ENCODE peak calls at places on chromosomes 11 and 22, in nine cellular contexts. B is fibroblast of villous mesenchyme, K is fibroblast of lung, Q is astrocyte, M is lung, W is GM12865, H is HepG2, F is WERI-Rb-1, A is fibroblast of pulmonary artery. U is an unnamed sample.

GRCh38 chr22:41285441-41285819 is 557 bp downstream of the RANGAP1 start:
- DNase-seq in K (peak), W (peak), Q (peak), M (peak), B (peak), H (peak), F (peak), A (peak), U (peak)

GRCh38 chr11:111229604-111230003 is 15.9 kb upstream of the POU2AF2 start:
- DNase-seq in A (no peak), W (no peak), K (no peak), H (no peak), F (no peak), Q (no peak), M (no peak), B (no peak), U (no peak)

GRCh38 chr11:80632691-80633090 is 1191.9 kb upstream of the TENM4 start:
- DNase-seq in H (no peak), K (no peak), B (no peak), A (no peak), M (no peak), F (no peak), Q (no peak), W (no peak), U (no peak)

GRCh38 chr22:43537019-43537585 is 125.3 kb downstream of the MPPED1 start:
- DNase-seq in Q (no peak), M (no peak), F (peak), H (peak), B (no peak), A (no peak), W (no peak), K (no peak), U (no peak)

GRCh38 chr11:117911694-117912093 is 17.5 kb downstream of the TMPRSS13 start:
- DNase-seq in B (no peak), W (no peak), Q (no peak), H (no peak), A (no peak), M (no peak), K (no peak), F (no peak), U (no peak)

GRCh38 chr11:27248430-27249207 is 114.4 kb downstream of the CCDC34 start:
- DNase-seq in H (peak), M (no peak), F (no peak), A (no peak), B (no peak), K (no peak), Q (peak), W (no peak), U (no peak)

GRCh38 chr22:36279219-36279666 is 26.3 kb downstream of the APOL1 start:
- DNase-seq in Q (no peak), F (no peak), M (no peak), W (no peak), B (peak), H (peak), K (peak), A (no peak), U (no peak)

GRCh38 chr22:39208013-39208680 is 36.6 kb downstream of the PDGFB start:
- DNase-seq in A (no peak), M (no peak), F (no peak), H (no peak), W (no peak), K (no peak), Q (no peak), B (no peak), U (no peak)

GRCh38 chr22:28855355-28856094 is 27.8 kb upstream of the ZNRF3 start:
- DNase-seq in A (peak), K (peak), M (peak), Q (peak), H (peak), F (peak), W (peak), B (peak), U (peak)

GRCh38 chr22:21816787-21817496 is 50.5 kb downstream of the MAPK1 start:
- DNase-seq in M (no peak), H (no peak), W (peak), Q (peak), F (no peak), A (peak), K (peak), B (peak), U (peak)

GRCh38 chr22:43329061-43329460 is 14.1 kb downstream of the SCUBE1 start:
- DNase-seq in W (no peak), Q (no peak), F (no peak), B (no peak), H (no peak), M (no peak), A (no peak), K (no peak), U (no peak)

GRCh38 chr11:106072804-106073203 is 4.3 kb downstream of the KBTBD3 start:
- DNase-seq in W (no peak), F (no peak), H (no peak), K (no peak), B (no peak), M (no peak), Q (no peak), A (no peak), U (no peak)

GRCh38 chr11:46661836-46662235 is 38.6 kb downstream of the ARHGAP1 start:
- DNase-seq in W (no peak), M (no peak), B (no peak), A (no peak), Q (no peak), H (no peak), K (no peak), F (no peak), U (no peak)

GRCh38 chr22:27420817-27421361 is 380.7 kb downstream of the MN1 start:
- DNase-seq in W (no peak), F (no peak), M (peak), Q (peak), H (no peak), K (peak), A (peak), B (peak), U (peak)

GRCh38 chr22:27990451-27990840 is 71.4 kb upstream of the PITPNB start:
- DNase-seq in M (no peak), B (no peak), W (no peak), K (no peak), A (no peak), H (no peak), F (no peak), Q (no peak), U (no peak)

GRCh38 chr11:93849751-93850584 is 450 bp downstream of the VSTM5 start:
- DNase-seq in W (no peak), F (peak), Q (peak), K (peak), A (peak), M (no peak), B (peak), H (no peak), U (peak)

GRCh38 chr11:75277991-75278790 is 37.6 kb downstream of the TPBGL start:
- DNase-seq in K (no peak), W (no peak), A (no peak), M (no peak), F (no peak), B (no peak), Q (no peak), H (no peak), U (no peak)

GRCh38 chr11:67357831-67358555 is 4.6 kb upstream of the POLD4 start:
- DNase-seq in H (no peak), B (peak), A (peak), M (no peak), K (no peak), F (no peak), W (no peak), Q (peak), U (peak)

GRCh38 chr11:113272927-113273615 is 41.3 kb upstream of the TTC12 start:
- DNase-seq in W (no peak), B (no peak), Q (no peak), M (no peak), A (no peak), K (no peak), F (no peak), H (no peak), U (no peak)

GRCh38 chr11:71248656-71249055 is 3.7 kb downstream of the SHANK2 start:
- DNase-seq in A (no peak), B (no peak), F (no peak), H (no peak), Q (no peak), M (no peak), W (no peak), K (no peak), U (no peak)

GRCh38 chr11:7098235-7098832 is 9.5 kb downstream of the RBMXL2 start:
- DNase-seq in M (no peak), F (no peak), A (peak), B (peak), K (peak), Q (peak), H (peak), W (peak), U (peak)

GRCh38 chr11:111402411-111402810 is 23.3 kb upstream of the POU2AF1 start:
- DNase-seq in Q (no peak), M (no peak), A (no peak), B (no peak), H (no peak), W (no peak), K (no peak), F (no peak), U (no peak)

GRCh38 chr22:29344137-29344536 is 28.6 kb upstream of the RASL10A start:
- DNase-seq in W (no peak), K (peak), Q (peak), F (no peak), M (peak), B (peak), H (peak), A (peak), U (peak)

GRCh38 chr11:2825261-2825885 is 60.2 kb downstream of the CDKN1C start:
- DNase-seq in W (no peak), B (peak), M (peak), H (peak), A (peak), Q (peak), K (peak), F (no peak), U (peak)

GRCh38 chr22:23149743-23150238 is 4.5 kb downstream of the RAB36 start:
- DNase-seq in M (no peak), Q (no peak), B (no peak), K (no peak), H (no peak), A (no peak), F (peak), W (no peak), U (no peak)

GRCh38 chr11:21911046-21911445 is 281.8 kb upstream of the ANO5 start:
- DNase-seq in W (no peak), K (no peak), A (no peak), B (no peak), M (no peak), Q (no peak), F (no peak), H (no peak), U (no peak)

GRCh38 chr11:90747057-90747456 is 524.2 kb upstream of the CHORDC1 start:
- DNase-seq in M (no peak), W (no peak), Q (no peak), F (no peak), A (peak), H (no peak), K (peak), B (peak), U (no peak)

GRCh38 chr22:48414662-48415061 is 1413.0 kb downstream of the BRD1 start:
- DNase-seq in W (no peak), M (no peak), K (no peak), F (no peak), B (no peak), Q (no peak), H (no peak), A (no peak), U (no peak)

GRCh38 chr11:71499546-71499945 is 27.5 kb upstream of the KRTAP5-7 start:
- DNase-seq in W (no peak), M (no peak), B (no peak), K (no peak), Q (no peak), H (no peak), F (no peak), A (no peak), U (no peak)

GRCh38 chr11:33869511-33870422 is 22.1 kb downstream of the LMO2 start:
- DNase-seq in Q (peak), B (peak), M (peak), K (peak), F (peak), H (no peak), A (peak), W (peak), U (peak)

GRCh38 chr22:42443240-42444059 is 11.2 kb upstream of the NFAM1 start:
- DNase-seq in M (no peak), B (no peak), A (peak), W (no peak), H (no peak), F (no peak), Q (no peak), K (no peak), U (no peak)

GRCh38 chr11:61736310-61736709 is 16.1 kb upstream of the MYRF start:
- DNase-seq in K (no peak), W (no peak), A (no peak), H (no peak), F (no peak), Q (no peak), M (no peak), B (no peak), U (no peak)

GRCh38 chr11:133951484-133952198 is 5.1 kb downstream of the IGSF9B start:
- DNase-seq in F (peak), A (no peak), H (no peak), Q (peak), W (no peak), B (peak), M (no peak), K (no peak), U (peak)

GRCh38 chr22:19990609-19991394 is 25.8 kb downstream of the ARVCF start:
- DNase-seq in F (no peak), Q (no peak), W (no peak), M (no peak), K (no peak), H (no peak), A (no peak), B (no peak), U (no peak)

GRCh38 chr11:20360650-20361049 is 2.9 kb upstream of the HTATIP2 start:
- DNase-seq in F (no peak), A (peak), Q (no peak), B (peak), K (peak), H (peak), W (peak), M (peak), U (peak)

GRCh38 chr22:32327066-32327465 is 30.6 kb upstream of the RFPL3 start:
- DNase-seq in M (no peak), W (no peak), F (no peak), B (no peak), K (no peak), H (no peak), A (peak), Q (no peak), U (no peak)

GRCh38 chr11:35167451-35167954 is 28.5 kb downstream of the CD44 start:
- DNase-seq in M (no peak), A (peak), H (no peak), K (peak), B (peak), W (no peak), Q (peak), F (no peak), U (peak)

GRCh38 chr11:68343761-68344256 is 31.4 kb downstream of the LRP5 start:
- DNase-seq in F (no peak), W (no peak), M (no peak), A (no peak), Q (no peak), K (no peak), H (peak), B (no peak), U (no peak)

GRCh38 chr11:133984828-133985227 is 28.1 kb upstream of the IGSF9B start:
- DNase-seq in F (no peak), Q (no peak), B (no peak), M (no peak), A (no peak), W (peak), K (no peak), H (no peak), U (no peak)

GRCh38 chr11:20609727-20610707 is 10.6 kb downstream of the SLC6A5 start:
- DNase-seq in H (peak), F (peak), M (peak), W (peak), Q (peak), A (peak), K (peak), B (peak), U (peak)

GRCh38 chr22:49827307-49827852 is 293 bp downstream of the BRD1 start:
- DNase-seq in M (no peak), H (no peak), K (no peak), F (no peak), W (no peak), Q (no peak), B (peak), A (no peak), U (no peak)
- H3K4me3 ChIP-seq in M (peak), H (peak), K (no peak), F (peak), W (peak), Q (peak), B (peak), A (peak), U (peak)

GRCh38 chr22:17266261-17266971 is 47.2 kb upstream of the ADA2 start:
- DNase-seq in K (no peak), A (no peak), W (no peak), M (no peak), H (no peak), F (peak), Q (no peak), B (no peak), U (no peak)

GRCh38 chr22:17269224-17269606 is 50.0 kb upstream of the ADA2 start:
- DNase-seq in K (no peak), M (no peak), H (no peak), F (no peak), B (no peak), W (no peak), A (no peak), Q (no peak), U (no peak)

GRCh38 chr22:17267661-17268330 is 48.6 kb upstream of the ADA2 start:
- DNase-seq in A (no peak), F (no peak), H (no peak), M (no peak), W (no peak), B (no peak), K (no peak), Q (no peak), U (no peak)

GRCh38 chr22:17269607-17270261 is 50.5 kb upstream of the ADA2 start:
- DNase-seq in Q (no peak), W (no peak), K (no peak), M (no peak), F (no peak), B (no peak), H (no peak), A (no peak), U (no peak)

DNA sequence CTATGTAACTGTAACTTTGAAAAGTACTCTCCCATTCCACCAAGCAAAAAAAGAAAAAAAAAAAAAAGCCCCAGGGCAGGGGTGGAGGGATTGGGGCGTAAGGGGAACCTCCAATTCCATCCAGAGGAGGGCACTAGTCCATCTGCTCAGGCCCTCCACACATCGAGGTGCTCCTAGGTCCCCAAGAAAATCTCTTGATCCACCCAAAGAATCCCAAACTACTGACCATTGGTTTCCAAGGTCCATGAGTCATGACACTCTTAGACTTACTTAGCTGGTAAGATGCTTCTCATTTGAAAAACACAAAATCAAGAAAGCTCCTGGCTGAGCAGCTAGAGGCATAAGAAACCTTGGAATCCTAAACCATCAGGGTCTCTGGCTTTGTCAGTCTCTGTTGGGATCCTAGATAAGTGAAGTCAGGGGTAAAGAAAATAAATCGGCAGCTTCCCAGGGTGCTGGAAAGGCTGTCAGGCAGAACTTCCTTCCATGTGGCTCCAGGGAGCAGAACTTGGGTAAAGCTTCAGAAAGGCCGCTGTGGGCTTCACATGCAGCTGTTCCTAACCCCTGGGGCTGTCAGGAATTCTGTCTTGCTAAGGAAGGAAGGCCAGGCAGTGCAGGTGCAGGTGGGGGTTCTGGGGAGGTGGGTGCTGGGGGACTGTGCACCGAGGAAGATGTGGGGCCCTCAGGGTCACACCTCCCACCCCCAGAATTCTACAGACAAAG is 49.4 kb upstream of the ADA2 start:
- DNase-seq in F (no peak), K (no peak), A (no peak), W (peak), Q (no peak), M (no peak), B (no peak), H (no peak), U (no peak)
- TF ChIP-seq CTCF in F (peak), K (no peak), A (no peak), W (peak), Q (no peak), M (no peak), B (no peak), H (no peak), U (no peak)

GRCh38 chr11:8671242-8671641 is 11.2 kb downstream of the TRIM66 start:
- DNase-seq in B (peak), Q (peak), H (no peak), K (peak), A (peak), M (no peak), W (no peak), F (no peak), U (peak)
- H3K4me3 ChIP-seq in B (no peak), Q (peak), H (no peak), K (no peak), A (no peak), M (no peak), W (no peak), F (no peak), U (peak)

GRCh38 chr11:18775492-18776292 is 15.9 kb downstream of the PTPN5 start:
- DNase-seq in K (peak), Q (peak), M (peak), B (peak), F (peak), W (peak), H (peak), A (peak), U (peak)
- TF ChIP-seq CTCF in K (peak), Q (peak), M (peak), B (peak), F (peak), W (peak), H (peak), A (peak), U (peak)

GRCh38 chr22:37546436-37547248 is 13.6 kb upstream of the CDC42EP1 start:
- DNase-seq in F (no peak), K (peak), H (peak), A (peak), Q (no peak), B (peak), M (no peak), W (no peak), U (peak)

GRCh38 chr22:37544955-37545702 is 15.2 kb upstream of the CDC42EP1 start:
- DNase-seq in A (peak), M (peak), B (peak), K (peak), Q (no peak), H (peak), F (peak), W (peak), U (peak)

GRCh38 chr22:37547249-37547741 is 13.0 kb upstream of the CDC42EP1 start:
- DNase-seq in K (peak), Q (no peak), A (no peak), H (no peak), B (peak), M (no peak), F (no peak), W (no peak), U (peak)

GRCh38 chr22:37542959-37543358 is 17.3 kb upstream of the CDC42EP1 start:
- DNase-seq in W (no peak), K (no peak), B (no peak), M (no peak), A (no peak), F (no peak), Q (no peak), H (no peak), U (no peak)

DNA sequence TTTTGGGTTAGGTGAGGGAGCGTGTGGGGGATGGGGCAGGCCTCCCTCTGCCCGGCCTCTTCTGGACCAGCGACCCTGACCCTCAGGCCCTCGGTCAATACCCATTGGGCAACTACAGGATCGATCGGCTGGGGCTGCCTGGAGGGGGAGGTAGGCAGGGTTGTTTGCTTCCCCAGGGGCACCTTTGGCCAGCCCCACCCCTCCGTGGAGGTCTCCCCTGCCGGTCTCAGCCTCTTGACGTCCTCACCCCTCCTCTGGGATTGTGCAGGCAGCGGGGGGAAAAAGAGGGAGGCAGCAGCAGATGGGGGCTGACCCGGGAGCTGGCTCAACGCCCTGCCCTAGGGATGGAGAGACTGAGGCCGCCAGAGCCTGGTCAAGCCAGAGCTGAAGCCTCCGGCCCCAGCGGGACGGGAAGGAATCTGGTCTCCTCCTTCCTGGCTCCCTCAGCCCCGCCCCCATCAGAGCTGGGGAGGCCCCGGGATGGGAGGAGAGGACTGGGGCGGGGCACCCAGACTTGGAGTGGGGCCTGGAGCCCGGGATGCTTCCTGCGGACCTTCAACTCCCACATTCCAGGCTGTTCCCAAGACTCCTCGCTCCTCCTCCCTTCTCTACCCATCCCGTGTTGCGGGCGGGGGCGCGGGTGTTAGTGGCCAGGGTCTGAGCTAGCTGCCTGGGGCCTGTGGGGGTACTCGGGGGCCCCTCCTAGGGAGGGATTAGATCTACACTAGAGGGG is 14.4 kb upstream of the CDC42EP1 start:
- DNase-seq in K (peak), Q (peak), F (no peak), W (no peak), A (peak), H (peak), M (peak), B (peak), U (peak)
- H3K4me3 ChIP-seq in K (no peak), Q (no peak), F (no peak), W (no peak), A (peak), H (peak), M (no peak), B (peak), U (peak)

GRCh38 chr11:116225236-116225635 is 547.6 kb downstream of the BUD13 start:
- DNase-seq in K (no peak), H (no peak), Q (no peak), M (no peak), B (no peak), A (no peak), W (no peak), F (no peak), U (no peak)
- TF ChIP-seq CTCF in K (no peak), H (no peak), Q (no peak), M (no peak), B (no peak), A (no peak), W (no peak), F (no peak), U (no peak)